ENCODE peak calls at places on chromosome 2, in five cellular contexts. One of them, this sample, is unnamed.

GRCh38 chr2:232888099-232888836 is 18.2 kb downstream of the SNORC start:
- DNase-seq in GM20000: no peak
- DNase-seq in nephron progenitor cell: no peak
- DNase-seq in ovary: no peak
- DNase-seq in foreskin fibroblast: no peak
- DNase-seq in this sample: peak; percentile 5

GRCh38 chr2:118202707-118203303 is 114.5 kb downstream of the INSIG2 start:
- DNase-seq in GM20000: peak; percentile 58
- DNase-seq in nephron progenitor cell: peak; percentile 64
- DNase-seq in ovary: no peak
- DNase-seq in foreskin fibroblast: peak; percentile 74
- DNase-seq in this sample: peak; percentile 19

GRCh38 chr2:129004485-129004884 is 685.8 kb upstream of the HS6ST1 start:
- DNase-seq in GM20000: no peak
- DNase-seq in nephron progenitor cell: no peak
- DNase-seq in ovary: no peak
- DNase-seq in foreskin fibroblast: no peak
- DNase-seq in this sample: no peak

GRCh38 chr2:160214461-160215055 is 14.5 kb upstream of the ITGB6 start:
- DNase-seq in GM20000: no peak
- DNase-seq in nephron progenitor cell: no peak
- DNase-seq in ovary: no peak
- DNase-seq in foreskin fibroblast: peak; percentile 93
- DNase-seq in this sample: no peak

GRCh38 chr2:190717764-190718651 is 69.1 kb downstream of the NAB1 start:
- DNase-seq in GM20000: no peak
- DNase-seq in nephron progenitor cell: no peak
- DNase-seq in ovary: no peak
- DNase-seq in foreskin fibroblast: no peak
- DNase-seq in this sample: no peak

GRCh38 chr2:231614559-231615057 is 21.9 kb downstream of the TEX44 start:
- DNase-seq in GM20000: peak; percentile 66
- DNase-seq in nephron progenitor cell: no peak
- DNase-seq in ovary: peak; percentile 80
- DNase-seq in foreskin fibroblast: peak; percentile 67
- DNase-seq in this sample: peak; percentile 72

GRCh38 chr2:166384774-166385173 is 9.0 kb upstream of the SCN9A start:
- DNase-seq in GM20000: no peak
- DNase-seq in nephron progenitor cell: no peak
- DNase-seq in ovary: no peak
- DNase-seq in foreskin fibroblast: peak; percentile 70
- DNase-seq in this sample: no peak

GRCh38 chr2:18085593-18085992 is 207.1 kb downstream of the KCNS3 start:
- DNase-seq in GM20000: no peak
- DNase-seq in nephron progenitor cell: no peak
- DNase-seq in ovary: no peak
- DNase-seq in foreskin fibroblast: no peak
- DNase-seq in this sample: no peak

GRCh38 chr2:231670892-231671616 is 37.3 kb upstream of the PTMA start:
- DNase-seq in GM20000: no peak
- DNase-seq in nephron progenitor cell: no peak
- DNase-seq in ovary: peak; percentile 37
- DNase-seq in foreskin fibroblast: no peak
- DNase-seq in this sample: no peak

GRCh38 chr2:162840598-162841246 is 2.2 kb upstream of the KCNH7 start:
- DNase-seq in GM20000: peak; percentile 31
- DNase-seq in nephron progenitor cell: peak; percentile 84
- DNase-seq in ovary: peak; percentile 24
- DNase-seq in foreskin fibroblast: peak; percentile 11
- DNase-seq in this sample: no peak

GRCh38 chr2:236240228-236240990 is 23.8 kb downstream of the ASB18 start:
- DNase-seq in GM20000: no peak
- DNase-seq in nephron progenitor cell: no peak
- DNase-seq in ovary: no peak
- DNase-seq in foreskin fibroblast: no peak
- DNase-seq in this sample: no peak

GRCh38 chr2:33372940-33373553 is 103.4 kb upstream of the RASGRP3 start:
- DNase-seq in GM20000: peak; percentile 57
- DNase-seq in nephron progenitor cell: peak; percentile 11
- DNase-seq in ovary: no peak
- DNase-seq in foreskin fibroblast: peak; percentile 49
- DNase-seq in this sample: no peak

GRCh38 chr2:140506606-140507005 is 1624.2 kb downstream of the LRP1B start:
- DNase-seq in GM20000: no peak
- DNase-seq in nephron progenitor cell: no peak
- DNase-seq in ovary: no peak
- DNase-seq in foreskin fibroblast: peak; percentile 87
- DNase-seq in this sample: no peak

GRCh38 chr2:27690052-27690451 is 26.4 kb downstream of the SLC4A1AP start:
- DNase-seq in GM20000: no peak
- DNase-seq in nephron progenitor cell: no peak
- DNase-seq in ovary: no peak
- DNase-seq in foreskin fibroblast: no peak
- DNase-seq in this sample: no peak

GRCh38 chr2:230230087-230230486 is 4.6 kb downstream of the SP140 start:
- DNase-seq in GM20000: no peak
- DNase-seq in nephron progenitor cell: no peak
- DNase-seq in ovary: no peak
- DNase-seq in foreskin fibroblast: peak; percentile 73
- DNase-seq in this sample: no peak

GRCh38 chr2:101121174-101121573 is 30.0 kb downstream of the TBC1D8 start:
- DNase-seq in GM20000: no peak
- DNase-seq in nephron progenitor cell: no peak
- DNase-seq in ovary: no peak
- DNase-seq in foreskin fibroblast: no peak
- DNase-seq in this sample: no peak

GRCh38 chr2:231038483-231039293 is 1.4 kb downstream of the C2orf72 start:
- DNase-seq in GM20000: peak; percentile 29
- DNase-seq in nephron progenitor cell: no peak
- DNase-seq in ovary: no peak
- DNase-seq in foreskin fibroblast: peak; percentile 13
- DNase-seq in this sample: no peak

GRCh38 chr2:48248251-48248933 is 281.6 kb upstream of the STON1 start:
- DNase-seq in GM20000: peak; percentile 25
- DNase-seq in nephron progenitor cell: no peak
- DNase-seq in ovary: no peak
- DNase-seq in foreskin fibroblast: peak; percentile 92
- DNase-seq in this sample: no peak

GRCh38 chr2:74037379-74037860 is 52.7 kb downstream of the TET3 start:
- DNase-seq in GM20000: peak; percentile 72
- DNase-seq in nephron progenitor cell: no peak
- DNase-seq in ovary: no peak
- DNase-seq in foreskin fibroblast: peak; percentile 51
- DNase-seq in this sample: no peak

GRCh38 chr2:77054938-77055337 is 467.2 kb downstream of the LRRTM4 start:
- DNase-seq in GM20000: no peak
- DNase-seq in nephron progenitor cell: peak; percentile 26
- DNase-seq in ovary: no peak
- DNase-seq in foreskin fibroblast: no peak
- DNase-seq in this sample: no peak

GRCh38 chr2:119491776-119492525 is 32.3 kb downstream of the SCTR start:
- DNase-seq in GM20000: no peak
- DNase-seq in nephron progenitor cell: no peak
- DNase-seq in ovary: no peak
- DNase-seq in foreskin fibroblast: peak; percentile 67
- DNase-seq in this sample: no peak

GRCh38 chr2:73896362-73897239 is 3.8 kb downstream of the ACTG2 start:
- DNase-seq in GM20000: peak; percentile 18
- DNase-seq in nephron progenitor cell: no peak
- DNase-seq in ovary: no peak
- DNase-seq in foreskin fibroblast: peak; percentile 91
- DNase-seq in this sample: no peak

GRCh38 chr2:31896293-31896692 is 114.5 kb downstream of the MEMO1 start:
- DNase-seq in GM20000: no peak
- DNase-seq in nephron progenitor cell: no peak
- DNase-seq in ovary: no peak
- DNase-seq in foreskin fibroblast: no peak
- DNase-seq in this sample: no peak

GRCh38 chr2:222057249-222058073 is 241.3 kb downstream of the PAX3 start:
- DNase-seq in GM20000: peak; percentile 50
- DNase-seq in nephron progenitor cell: no peak
- DNase-seq in ovary: no peak
- DNase-seq in foreskin fibroblast: peak; percentile 28
- DNase-seq in this sample: no peak

GRCh38 chr2:122307772-122308171 is 552.3 kb downstream of the TSN start:
- DNase-seq in GM20000: no peak
- DNase-seq in nephron progenitor cell: peak; percentile 30
- DNase-seq in ovary: no peak
- DNase-seq in foreskin fibroblast: no peak
- DNase-seq in this sample: no peak

DNA sequence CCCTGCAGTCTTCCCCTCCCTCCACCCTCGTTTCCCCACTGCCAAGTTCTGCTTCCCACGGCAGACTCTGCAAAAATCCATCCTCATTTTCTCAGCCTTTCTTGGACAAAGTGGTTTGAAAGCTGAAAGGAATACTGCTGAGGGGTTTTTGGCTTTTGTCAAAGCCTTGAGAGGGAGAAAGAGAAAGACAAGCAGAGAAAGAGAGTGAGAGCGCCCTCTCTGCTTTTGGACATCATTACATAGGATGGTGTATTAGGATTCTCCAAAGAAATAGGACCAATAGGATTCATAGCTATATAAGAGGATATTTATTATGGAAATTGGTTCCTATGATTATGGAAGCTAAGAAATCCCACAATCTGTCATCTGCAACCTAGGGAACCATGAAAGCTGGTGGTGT is 455.9 kb upstream of the SOX11 start:
- DNase-seq in GM20000: no peak
- DNase-seq in nephron progenitor cell: no peak
- DNase-seq in ovary: no peak
- DNase-seq in foreskin fibroblast: no peak
- DNase-seq in this sample: no peak
- TF ChIP-seq CTCF in GM20000: no peak
- TF ChIP-seq CTCF in nephron progenitor cell: peak; percentile 20
- TF ChIP-seq CTCF in ovary: no peak
- TF ChIP-seq CTCF in foreskin fibroblast: no peak
- TF ChIP-seq CTCF in this sample: no peak

GRCh38 chr2:127913808-127914457 is 28.2 kb upstream of the AMMECR1L start:
- DNase-seq in GM20000: no peak
- DNase-seq in nephron progenitor cell: no peak
- DNase-seq in ovary: no peak
- DNase-seq in foreskin fibroblast: no peak
- DNase-seq in this sample: no peak
- TF ChIP-seq CTCF in GM20000: no peak
- TF ChIP-seq CTCF in nephron progenitor cell: no peak
- TF ChIP-seq CTCF in ovary: no peak
- TF ChIP-seq CTCF in foreskin fibroblast: no peak
- TF ChIP-seq CTCF in this sample: no peak

GRCh38 chr2:16264931-16265540 is 324.7 kb downstream of the MYCN start:
- DNase-seq in GM20000: no peak
- DNase-seq in nephron progenitor cell: no peak
- DNase-seq in ovary: no peak
- DNase-seq in foreskin fibroblast: no peak
- DNase-seq in this sample: no peak
- TF ChIP-seq CTCF in GM20000: no peak
- TF ChIP-seq CTCF in nephron progenitor cell: no peak
- TF ChIP-seq CTCF in ovary: no peak
- TF ChIP-seq CTCF in foreskin fibroblast: no peak
- TF ChIP-seq CTCF in this sample: no peak

GRCh38 chr2:169276045-169276444 is 86.3 kb downstream of the LRP2 start:
- DNase-seq in GM20000: no peak
- DNase-seq in nephron progenitor cell: no peak
- DNase-seq in ovary: no peak
- DNase-seq in foreskin fibroblast: peak; percentile 1
- DNase-seq in this sample: no peak
- TF ChIP-seq CTCF in GM20000: no peak
- TF ChIP-seq CTCF in nephron progenitor cell: no peak
- TF ChIP-seq CTCF in ovary: no peak
- TF ChIP-seq CTCF in foreskin fibroblast: no peak
- TF ChIP-seq CTCF in this sample: no peak

GRCh38 chr2:98880266-98881152 is 55.5 kb downstream of the CRACDL start:
- DNase-seq in GM20000: no peak
- DNase-seq in nephron progenitor cell: no peak
- DNase-seq in ovary: no peak
- DNase-seq in foreskin fibroblast: no peak
- DNase-seq in this sample: no peak
- TF ChIP-seq CTCF in GM20000: no peak
- TF ChIP-seq CTCF in nephron progenitor cell: no peak
- TF ChIP-seq CTCF in ovary: no peak
- TF ChIP-seq CTCF in foreskin fibroblast: no peak
- TF ChIP-seq CTCF in this sample: no peak

GRCh38 chr2:219206442-219207253 is at the start of gene ZFAND2B:
- DNase-seq in GM20000: peak; percentile 100
- DNase-seq in nephron progenitor cell: peak; percentile 96
- DNase-seq in ovary: peak; percentile 95
- DNase-seq in foreskin fibroblast: peak; percentile 99
- DNase-seq in this sample: peak; percentile 99
- TF ChIP-seq CTCF in GM20000: no peak
- TF ChIP-seq CTCF in nephron progenitor cell: no peak
- TF ChIP-seq CTCF in ovary: peak; percentile 27
- TF ChIP-seq CTCF in foreskin fibroblast: peak; percentile 4
- TF ChIP-seq CTCF in this sample: no peak

DNA sequence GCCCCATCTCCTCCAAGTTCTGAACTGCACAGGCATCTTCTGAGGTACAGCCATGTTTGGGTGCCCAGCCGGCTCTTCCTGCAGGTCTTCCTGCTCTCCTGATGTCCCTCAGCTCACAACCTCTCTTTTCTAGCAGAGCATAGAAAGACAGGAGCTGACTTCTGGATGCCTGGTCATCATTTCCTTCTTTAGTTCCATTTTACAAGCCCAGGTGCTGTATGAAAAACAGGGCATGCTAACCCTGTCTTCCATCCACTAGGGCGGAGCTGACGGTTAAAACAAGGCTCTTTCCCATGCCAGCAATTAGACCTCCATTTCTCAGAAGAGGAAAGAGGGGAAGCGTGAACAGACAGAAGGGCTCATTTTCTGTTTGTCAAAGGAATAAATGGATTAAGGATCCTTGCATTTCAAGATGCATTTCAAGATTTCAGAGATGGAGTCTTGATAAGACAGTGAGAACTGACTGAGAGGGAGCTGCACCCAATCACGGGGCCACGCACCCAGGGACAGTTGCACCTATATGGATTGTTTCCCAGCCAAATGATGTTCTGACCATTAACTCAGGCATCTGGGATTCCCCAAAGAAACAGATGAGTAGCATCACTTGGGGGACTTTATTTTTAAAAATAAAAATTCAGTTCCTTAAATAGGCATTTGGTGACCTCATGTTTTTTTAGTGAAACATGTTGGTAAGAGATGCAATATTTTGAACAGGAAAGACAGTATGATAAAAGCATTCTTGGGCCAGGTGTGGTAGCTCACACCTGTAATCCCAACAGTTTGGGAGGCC is 45.8 kb upstream of the EML6 start:
- DNase-seq in GM20000: peak; percentile 21
- DNase-seq in nephron progenitor cell: no peak
- DNase-seq in ovary: no peak
- DNase-seq in foreskin fibroblast: no peak
- DNase-seq in this sample: no peak
- TF ChIP-seq CTCF in GM20000: no peak
- TF ChIP-seq CTCF in nephron progenitor cell: no peak
- TF ChIP-seq CTCF in ovary: no peak
- TF ChIP-seq CTCF in foreskin fibroblast: no peak
- TF ChIP-seq CTCF in this sample: no peak

This sample was measured in activated B cell treated with CpG ODN at 0.5 μM for 24 hours.